ENCODE peak calls at places on chromosomes 6 and 20, in eight cellular contexts. U is activated naive CD4-positive, alpha-beta T cell treated with anti-CD3 and anti-CD28 coated beads, Interleukin-2, amount 50 U/mL, for 16 hours; O is HS-5; W is GM10248; F is NCI-H510A; R is brain microvascular endothelial cell; Y is effector memory CD8-positive, alpha-beta T cell; H is hypothalamus. B is an unnamed sample.

GRCh38 chr6:30840922-30841643 is 43.2 kb upstream of the DDR1 start:
- DNase-seq in U (no peak), O (no peak), W (no peak), F (no peak), R (no peak), Y (no peak), H (no peak), B (no peak)

GRCh38 chr6:146948790-146949342 is 255.4 kb upstream of the STXBP5 start:
- DNase-seq in U (no peak), O (no peak), W (no peak), F (no peak), R (no peak), Y (no peak), H (no peak), B (peak; percentile 7)

GRCh38 chr6:88483424-88483823 is 317.3 kb upstream of the CNR1 start:
- DNase-seq in U (no peak), O (no peak), W (no peak), F (no peak), R (no peak), Y (no peak), H (no peak), B (no peak)

GRCh38 chr20:21670126-21670525 is 35.3 kb upstream of the PAX1 start:
- DNase-seq in U (no peak), O (no peak), W (no peak), F (no peak), R (no peak), Y (no peak), H (no peak), B (no peak)

GRCh38 chr6:24710519-24711303 is 8.2 kb downstream of the C6orf62 start:
- DNase-seq in U (no peak), O (no peak), W (no peak), F (no peak), R (no peak), Y (no peak), H (no peak), B (peak; percentile 24)

GRCh38 chr6:103273048-103273447 is 1586.7 kb downstream of the HACE1 start:
- DNase-seq in U (no peak), O (peak; percentile 3), W (no peak), F (no peak), R (no peak), Y (no peak), H (no peak), B (peak; percentile 63)

GRCh38 chr6:45667265-45667664 is 289.5 kb upstream of the SUPT3H start:
- DNase-seq in U (no peak), O (no peak), W (no peak), F (no peak), R (no peak), Y (no peak), H (peak; percentile 10), B (no peak)

GRCh38 chr6:4103929-4104328 is 25.0 kb upstream of the FAM217A start:
- DNase-seq in U (no peak), O (no peak), W (no peak), F (no peak), R (no peak), Y (no peak), H (no peak), B (peak; percentile 14)

GRCh38 chr6:27669798-27670301 is 196.9 kb upstream of the ZNF184 start:
- DNase-seq in U (no peak), O (no peak), W (peak; percentile 18), F (no peak), R (no peak), Y (no peak), H (no peak), B (no peak)

GRCh38 chr6:33816911-33817310 is 13.1 kb upstream of the MLN start:
- DNase-seq in U (no peak), O (no peak), W (no peak), F (no peak), R (no peak), Y (no peak), H (no peak), B (no peak)

GRCh38 chr6:7763896-7764295 is 38.0 kb downstream of the BMP6 start:
- DNase-seq in U (no peak), O (no peak), W (no peak), F (no peak), R (no peak), Y (no peak), H (no peak), B (no peak)

GRCh38 chr6:39049575-39050283 is 1.1 kb downstream of the GLP1R start:
- DNase-seq in U (no peak), O (no peak), W (no peak), F (no peak), R (no peak), Y (no peak), H (no peak), B (peak; percentile 31)

GRCh38 chr20:14960837-14961236 is 623.4 kb upstream of the FLRT3 start:
- DNase-seq in U (no peak), O (no peak), W (no peak), F (no peak), R (no peak), Y (no peak), H (no peak), B (no peak)

GRCh38 chr6:28258877-28259777 is at the start of gene NKAPL:
- DNase-seq in U (peak; percentile 63), O (no peak), W (peak; percentile 70), F (no peak), R (peak; percentile 66), Y (peak; percentile 34), H (peak; percentile 58), B (no peak)

GRCh38 chr6:111555041-111555440 is 50.6 kb downstream of the TRAF3IP2 start:
- DNase-seq in U (no peak), O (no peak), W (no peak), F (no peak), R (no peak), Y (no peak), H (no peak), B (no peak)

GRCh38 chr6:40380271-40380670 is 206.9 kb downstream of the LRFN2 start:
- DNase-seq in U (no peak), O (no peak), W (no peak), F (no peak), R (no peak), Y (no peak), H (no peak), B (no peak)

GRCh38 chr6:108432792-108433191 is 127.9 kb upstream of the FOXO3 start:
- DNase-seq in U (no peak), O (no peak), W (no peak), F (no peak), R (no peak), Y (no peak), H (no peak), B (no peak)

GRCh38 chr20:36606171-36607116 is 865 bp downstream of the RAB5IF start:
- DNase-seq in U (no peak), O (no peak), W (no peak), F (no peak), R (peak; percentile 13), Y (no peak), H (no peak), B (no peak)

GRCh38 chr6:153804755-153805330 is 234.2 kb upstream of the OPRM1 start:
- DNase-seq in U (no peak), O (no peak), W (no peak), F (peak; percentile 33), R (no peak), Y (no peak), H (no peak), B (no peak)

GRCh38 chr20:49276895-49277785 is 717 bp downstream of the ZNFX1 start:
- DNase-seq in U (peak; percentile 67), O (no peak), W (peak; percentile 30), F (no peak), R (no peak), Y (no peak), H (peak; percentile 24), B (peak; percentile 58)

GRCh38 chr6:123805921-123806320 is 2.3 kb downstream of the NKAIN2 start:
- DNase-seq in U (no peak), O (no peak), W (no peak), F (no peak), R (no peak), Y (no peak), H (no peak), B (no peak)

GRCh38 chr6:114997813-114998292 is 655.0 kb upstream of the HS3ST5 start:
- DNase-seq in U (no peak), O (no peak), W (no peak), F (no peak), R (no peak), Y (no peak), H (no peak), B (no peak)

GRCh38 chr20:58447733-58448391 is 58.8 kb downstream of the VAPB start:
- DNase-seq in U (peak; percentile 58), O (peak; percentile 35), W (peak; percentile 63), F (no peak), R (peak; percentile 56), Y (peak; percentile 31), H (no peak), B (peak; percentile 80)

GRCh38 chr6:41801380-41801779 is 13.9 kb downstream of the TOMM6 start:
- DNase-seq in U (no peak), O (no peak), W (no peak), F (no peak), R (peak; percentile 43), Y (no peak), H (no peak), B (no peak)

GRCh38 chr6:149965191-149966020 is 1.7 kb downstream of the ULBP1 start:
- DNase-seq in U (peak; percentile 30), O (no peak), W (no peak), F (no peak), R (no peak), Y (no peak), H (no peak), B (no peak)

GRCh38 chr6:14533446-14533845 is 415.9 kb downstream of the CD83 start:
- DNase-seq in U (no peak), O (no peak), W (no peak), F (no peak), R (no peak), Y (no peak), H (no peak), B (no peak)

GRCh38 chr6:43978473-43979360 is 148.5 kb downstream of the MRPL14 start:
- DNase-seq in U (no peak), O (no peak), W (no peak), F (no peak), R (no peak), Y (no peak), H (no peak), B (no peak)

GRCh38 chr20:32034581-32035397 is 17.3 kb upstream of the HCK start:
- DNase-seq in U (no peak), O (no peak), W (no peak), F (no peak), R (no peak), Y (no peak), H (no peak), B (peak; percentile 23)